ENCODE peak calls at places on chromosome 17, in six cellular contexts. C is WTC11, I is neural crest cell, J is type B pancreatic cell, B is H9, H is cardiac fibroblast. W is an unnamed sample.

GRCh38 chr17:27446569-27447301 is 9.5 kb upstream of the KSR1 start:
- DNase-seq in C (no peak), J (no peak), H (peak; percentile 96), B (no peak), I (no peak), W (no peak)

GRCh38 chr17:9175700-9176467 is 154.6 kb downstream of the NTN1 start:
- DNase-seq in J (no peak), B (no peak), I (no peak), C (no peak), H (no peak), W (no peak)

GRCh38 chr17:72614871-72615626 is 477.4 kb downstream of the SLC39A11 start:
- DNase-seq in B (no peak), I (peak; percentile 55), H (peak; percentile 49), C (peak; percentile 29), J (no peak), W (peak; percentile 56)

GRCh38 chr17:29076087-29076486 is 33.1 kb downstream of the PIPOX start:
- DNase-seq in H (no peak), J (no peak), I (no peak), B (no peak), C (no peak), W (no peak)

GRCh38 chr17:78580277-78580804 is 3.1 kb upstream of the DNAH17 start:
- DNase-seq in H (no peak), I (no peak), J (no peak), B (no peak), C (no peak), W (no peak)

GRCh38 chr17:41602524-41602923 is 10.0 kb downstream of the KRT16 start:
- DNase-seq in B (no peak), C (no peak), I (no peak), H (no peak), J (no peak), W (no peak)

GRCh38 chr17:7862692-7863437 is 5.1 kb downstream of the CYB5D1 start:
- DNase-seq in I (no peak), J (no peak), B (peak; percentile 72), C (peak; percentile 77), H (peak; percentile 70), W (no peak)

GRCh38 chr17:79087428-79088143 is 13.0 kb downstream of the ENGASE start:
- DNase-seq in J (peak; percentile 86), H (peak; percentile 61), C (peak; percentile 89), I (peak; percentile 90), B (peak; percentile 85), W (peak; percentile 82)

GRCh38 chr17:7137182-7137943 is 22.7 kb upstream of the ASGR2 start:
- DNase-seq in H (peak; percentile 10), I (no peak), B (no peak), J (no peak), C (no peak), W (no peak)

GRCh38 chr17:82316651-82317393 is 586 bp downstream of the CD7 start:
- DNase-seq in I (no peak), H (no peak), J (no peak), C (no peak), B (no peak), W (no peak)

GRCh38 chr17:68627956-68628355 is 26.8 kb upstream of the FAM20A start:
- DNase-seq in H (peak; percentile 29), B (peak; percentile 46), I (no peak), C (no peak), J (no peak), W (no peak)

GRCh38 chr17:67800495-67800928 is 24.8 kb upstream of the BPTF start:
- DNase-seq in H (peak; percentile 88), J (peak; percentile 71), B (peak; percentile 93), I (peak; percentile 72), C (peak; percentile 79), W (peak; percentile 25)

GRCh38 chr17:27577124-27577761 is 53.7 kb upstream of the LGALS9 start:
- DNase-seq in C (peak; percentile 35), I (peak; percentile 13), H (peak; percentile 69), B (peak; percentile 57), J (no peak), W (no peak)

GRCh38 chr17:9141423-9141753 is 120.1 kb downstream of the NTN1 start:
- DNase-seq in B (no peak), I (no peak), C (no peak), H (no peak), J (no peak), W (no peak)

GRCh38 chr17:48215583-48216139 is 108.1 kb downstream of the SNX11 start:
- DNase-seq in I (peak; percentile 18), B (peak; percentile 77), C (peak; percentile 49), J (no peak), H (peak; percentile 51), W (no peak)

GRCh38 chr17:65797809-65798208 is 236.4 kb upstream of the AXIN2 start:
- DNase-seq in B (peak; percentile 65), I (no peak), H (no peak), J (no peak), C (peak; percentile 67), W (no peak)

GRCh38 chr17:48555616-48556533 is 11.0 kb upstream of the HOXB2 start:
- DNase-seq in C (no peak), I (no peak), J (no peak), H (no peak), B (peak; percentile 69), W (no peak)

GRCh38 chr17:2948721-2949468 is 114.5 kb downstream of the OR1D5 start:
- DNase-seq in B (peak; percentile 25), J (no peak), H (no peak), C (no peak), I (no peak), W (no peak)

GRCh38 chr17:51647873-51648272 is 387.5 kb downstream of the UTP18 start:
- DNase-seq in I (no peak), B (no peak), J (no peak), C (no peak), H (no peak), W (no peak)

GRCh38 chr17:64354396-64354795 is 36.3 kb downstream of the PECAM1 start:
- DNase-seq in I (no peak), H (no peak), C (no peak), J (no peak), B (no peak), W (no peak)

GRCh38 chr17:78133971-78134898 is 3.7 kb downstream of the TMC8 start:
- DNase-seq in I (peak; percentile 40), J (no peak), C (peak; percentile 89), H (peak; percentile 38), B (peak; percentile 96), W (peak; percentile 39)

GRCh38 chr17:2860045-2860444 is 63.8 kb downstream of the RAP1GAP2 start:
- DNase-seq in I (no peak), C (no peak), B (no peak), J (no peak), H (no peak), W (no peak)

GRCh38 chr17:8726951-8727555 is 17.6 kb downstream of the CCDC42 start:
- DNase-seq in C (no peak), B (peak; percentile 24), J (no peak), I (no peak), H (peak; percentile 88), W (no peak)

GRCh38 chr17:78135858-78136500 is 5.4 kb downstream of the TMC8 start:
- DNase-seq in B (no peak), I (no peak), H (no peak), J (no peak), C (no peak), W (no peak)

GRCh38 chr17:266219-266618 is 84.8 kb upstream of the DOC2B start:
- DNase-seq in I (no peak), C (no peak), H (no peak), J (peak; percentile 56), B (no peak), W (peak; percentile 3)

GRCh38 chr17:39090832-39091622 is 60.4 kb downstream of the PLXDC1 start:
- DNase-seq in C (no peak), I (no peak), J (no peak), H (no peak), B (no peak), W (no peak)

GRCh38 chr17:56230660-56231059 is 77.4 kb downstream of the ANKFN1 start:
- DNase-seq in B (no peak), H (peak; percentile 20), I (no peak), C (no peak), J (no peak), W (no peak)

DNA sequence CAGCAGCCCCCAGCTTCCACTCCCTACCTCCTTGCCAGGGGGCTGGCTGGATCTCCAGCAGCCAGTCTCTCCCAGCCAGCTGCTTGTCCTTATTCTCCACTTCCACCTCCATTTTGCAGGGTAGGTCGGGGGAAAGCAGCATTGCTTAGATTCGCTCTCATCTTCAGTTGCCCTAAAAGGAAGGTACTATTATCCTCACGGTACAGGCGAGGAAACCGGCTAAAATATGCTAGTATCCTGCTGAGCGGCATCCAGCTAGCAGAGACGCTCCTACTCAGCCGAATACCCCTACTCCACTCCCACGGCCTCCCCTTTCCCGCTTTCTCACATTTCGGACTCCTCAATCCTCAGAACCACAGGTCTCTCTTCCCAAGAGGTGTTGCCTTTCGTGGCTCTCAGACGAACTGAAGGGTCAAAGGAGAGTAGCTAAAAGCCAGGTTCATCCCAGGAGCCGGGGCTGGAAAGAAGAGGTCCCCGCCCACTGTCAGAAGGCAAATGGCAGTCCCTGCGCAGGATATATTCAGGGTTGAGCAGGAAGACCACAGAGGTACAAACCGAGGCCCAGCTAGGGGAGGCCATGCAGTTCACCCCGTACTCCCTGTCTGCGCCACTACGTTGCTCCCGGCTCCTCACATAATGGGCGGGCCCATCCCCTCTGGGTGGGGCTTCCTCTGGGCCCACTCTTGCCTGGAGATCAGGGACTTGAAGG is 1.6 kb upstream of the RAB11FIP4 start:
- DNase-seq in J (peak; percentile 57), C (no peak), H (no peak), I (no peak), B (peak; percentile 57), W (no peak)
- TF ChIP-seq CTCF in J (peak; percentile 27), C (no peak), H (no peak), I (peak; percentile 19), B (peak; percentile 15), W (no peak)

GRCh38 chr17:73645050-73645871 is 1.0 kb upstream of the SDK2 start:
- DNase-seq in C (peak; percentile 63), H (peak; percentile 24), I (peak; percentile 66), J (peak; percentile 81), B (peak; percentile 73), W (peak; percentile 52)
- TF ChIP-seq CTCF in C (no peak), H (no peak), I (peak; percentile 44), J (peak; percentile 53), B (peak; percentile 38), W (peak; percentile 54)

GRCh38 chr17:74177018-74177450 is 26.4 kb upstream of the RPL38 start:
- DNase-seq in B (no peak), C (no peak), I (no peak), J (no peak), H (no peak), W (no peak)
- TF ChIP-seq CTCF in B (no peak), C (no peak), I (no peak), J (peak; percentile 2), H (no peak), W (no peak)

DNA sequence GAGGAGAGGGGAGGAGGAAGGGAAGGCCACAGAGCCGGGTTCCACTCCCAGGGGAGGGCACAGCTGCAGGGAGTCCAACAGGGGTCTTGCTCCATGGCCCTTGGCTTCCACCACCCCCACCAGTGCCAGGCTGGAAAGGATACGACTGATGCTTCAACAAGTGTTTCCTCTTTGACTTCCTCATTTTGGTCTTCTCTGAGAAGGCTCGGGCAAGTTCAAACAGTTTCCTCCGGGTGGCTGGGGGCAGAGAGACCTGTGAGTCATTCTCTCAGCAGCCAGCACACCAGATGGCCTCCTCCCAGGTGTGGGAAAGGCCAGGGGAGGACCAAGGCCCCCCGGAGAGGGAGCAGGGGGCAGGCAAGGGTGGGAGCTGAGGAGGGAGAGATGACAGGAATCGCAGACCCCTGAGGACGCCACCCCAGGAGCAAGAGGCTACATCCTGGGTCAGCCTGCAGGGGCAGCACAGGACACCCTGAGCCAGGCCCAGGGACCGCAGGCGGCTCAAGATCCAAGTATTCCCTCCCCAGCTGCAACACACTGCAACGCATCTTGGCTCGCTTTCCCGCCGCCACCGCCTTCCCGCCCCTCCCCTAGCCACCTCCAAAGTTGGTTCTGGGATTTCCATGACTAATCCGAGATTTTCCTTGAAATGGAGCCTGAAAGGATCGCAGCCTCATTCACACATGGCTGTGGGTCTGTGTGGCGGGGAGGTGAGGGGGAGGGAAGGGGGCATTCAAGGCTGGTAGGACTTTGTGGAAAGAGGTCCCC is 18.3 kb upstream of the MRPS23 start:
- DNase-seq in J (no peak), H (peak; percentile 87), I (no peak), B (peak; percentile 91), C (peak; percentile 76), W (no peak)
- TF ChIP-seq CTCF in J (peak; percentile 65), H (peak; percentile 54), I (peak; percentile 49), B (peak; percentile 71), C (peak; percentile 23), W (peak; percentile 31)

W was measured in progenitor cell of endocrine pancreas.